ENCODE peak calls at places on chromosomes 5 and 9, in nine cellular contexts. K is GM13977, R is stomach, D is endothelial cell, T is NCI-H2171 treated with DMSO at 0.1 percent for 48 hours, C is kidney tubule cell, E is cardiac fibroblast, O is AG08395, L is cerebellum. I is an unnamed sample.

GRCh38 chr5:133225671-133226152 is 173.9 kb downstream of the HSPA4 start:
- DNase-seq in R (no peak), T (no peak), O (no peak), C (peak), E (no peak), K (no peak), D (no peak), L (peak), I (peak)

GRCh38 chr9:134371731-134372130 is 45.5 kb downstream of the RXRA start:
- DNase-seq in R (peak), L (no peak), C (no peak), E (no peak), T (no peak), D (no peak), O (no peak), K (no peak), I (no peak)

GRCh38 chr5:121144764-121145163 is 680.7 kb downstream of the PRR16 start:
- DNase-seq in C (no peak), T (no peak), R (no peak), E (peak), L (no peak), D (no peak), O (no peak), K (no peak), I (no peak)

GRCh38 chr9:70563437-70564204 is 149.2 kb upstream of the KLF9 start:
- DNase-seq in R (no peak), E (peak), T (no peak), O (peak), C (peak), L (no peak), D (no peak), K (peak), I (no peak)

GRCh38 chr9:89375181-89375760 is 57.0 kb downstream of the SECISBP2 start:
- DNase-seq in R (no peak), D (no peak), T (no peak), L (peak), K (peak), O (no peak), C (peak), E (no peak), I (peak)

GRCh38 chr5:132684922-132685720 is 11.3 kb downstream of the IL4 start:
- DNase-seq in D (no peak), T (no peak), K (no peak), E (no peak), R (no peak), O (no peak), L (no peak), C (no peak), I (no peak)

GRCh38 chr5:53482717-53483638 is 2.5 kb downstream of the FST start:
- DNase-seq in T (no peak), C (peak), L (no peak), K (peak), R (peak), O (peak), E (peak), D (peak), I (peak)

GRCh38 chr9:98038958-98039357 is 17.6 kb upstream of the NANS start:
- DNase-seq in E (no peak), R (no peak), D (no peak), T (no peak), O (no peak), K (no peak), C (peak), L (no peak), I (no peak)

GRCh38 chr5:66558562-66558961 is 37.6 kb upstream of the MAST4 start:
- DNase-seq in K (peak), C (peak), D (no peak), T (peak), L (no peak), E (no peak), O (no peak), R (no peak), I (no peak)

GRCh38 chr9:125269014-125269397 is 7.4 kb downstream of the GAPVD1 start:
- DNase-seq in K (no peak), T (no peak), C (no peak), E (no peak), O (no peak), L (no peak), D (no peak), R (no peak), I (no peak)